ENCODE peak calls at places on chromosomes 7 and 10, in ten cellular contexts. W is fibroblast of lung; L is mammary epithelial cell; K is transverse colon; B is nephron progenitor cell; C is hepatocyte; R is A549; D is lung; X is fibroblast of the aortic adventitia; Y is activated CD8-positive, alpha-beta T cell treated with anti-CD3 and anti-CD28 coated beads for 36 hours. J is an unnamed sample.

GRCh38 chr7:80542398-80542797 is 30.5 kb upstream of the GNAT3 start:
- DNase-seq in W (peak), L (peak), K (no peak), B (no peak), C (no peak), R (peak), D (no peak), X (peak), Y (no peak), J (no peak)

GRCh38 chr10:5596611-5597341 is 69.6 kb downstream of the ASB13 start:
- DNase-seq in W (no peak), L (peak), K (no peak), B (no peak), C (no peak), R (no peak), D (no peak), X (no peak), Y (no peak), J (no peak)

GRCh38 chr7:2151235-2151634 is 81.5 kb downstream of the MAD1L1 start:
- DNase-seq in W (no peak), L (no peak), K (no peak), B (no peak), C (no peak), R (no peak), D (no peak), X (no peak), Y (no peak), J (no peak)

GRCh38 chr10:132162021-132162531 is 24.7 kb upstream of the DPYSL4 start:
- DNase-seq in W (no peak), L (no peak), K (no peak), B (no peak), C (no peak), R (no peak), D (no peak), X (no peak), Y (peak), J (no peak)

GRCh38 chr7:135964791-135965190 is 12.4 kb downstream of the MTPN start:
- DNase-seq in W (peak), L (no peak), K (no peak), B (no peak), C (no peak), R (no peak), D (no peak), X (peak), Y (no peak), J (no peak)

GRCh38 chr10:6647811-6648526 is 67.9 kb upstream of the PRKCQ start:
- DNase-seq in W (peak), L (peak), K (peak), B (peak), C (peak), R (peak), D (peak), X (no peak), Y (peak), J (peak)

GRCh38 chr7:80134536-80135305 is at the start of gene GNAI1:
- DNase-seq in W (peak), L (peak), K (peak), B (peak), C (peak), R (peak), D (peak), X (peak), Y (peak), J (peak)

GRCh38 chr7:91247497-91247896 is 16.7 kb upstream of the FZD1 start:
- DNase-seq in W (no peak), L (no peak), K (no peak), B (no peak), C (no peak), R (no peak), D (no peak), X (no peak), Y (no peak), J (no peak)

GRCh38 chr10:15571570-15571969 is 148.2 kb downstream of the ITGA8 start:
- DNase-seq in W (peak), L (no peak), K (no peak), B (no peak), C (peak), R (no peak), D (no peak), X (peak), Y (no peak), J (no peak)

GRCh38 chr10:131354380-131354779 is 42.9 kb upstream of the TCERG1L start:
- DNase-seq in W (no peak), L (no peak), K (no peak), B (peak), C (peak), R (no peak), D (no peak), X (no peak), Y (peak), J (no peak)

GRCh38 chr7:105826143-105826542 is 50.3 kb downstream of the ATXN7L1 start:
- DNase-seq in W (peak), L (no peak), K (no peak), B (no peak), C (no peak), R (no peak), D (no peak), X (peak), Y (no peak), J (no peak)

GRCh38 chr10:97510686-97511085 is 12.0 kb downstream of the UBTD1 start:
- DNase-seq in W (no peak), L (no peak), K (no peak), B (no peak), C (no peak), R (no peak), D (no peak), X (no peak), Y (no peak), J (no peak)

GRCh38 chr10:132396495-132397035 is 435 bp upstream of the PWWP2B start:
- DNase-seq in W (peak), L (no peak), K (peak), B (peak), C (peak), R (no peak), D (peak), X (no peak), Y (peak), J (peak)

GRCh38 chr10:22615101-22615500 is 99.3 kb downstream of the PIP4K2A start:
- DNase-seq in W (no peak), L (no peak), K (no peak), B (no peak), C (no peak), R (no peak), D (no peak), X (no peak), Y (no peak), J (no peak)

GRCh38 chr10:22988581-22989360 is 60.9 kb downstream of the ARMC3 start:
- DNase-seq in W (peak), L (peak), K (peak), B (peak), C (peak), R (peak), D (peak), X (peak), Y (peak), J (peak)

GRCh38 chr7:119452401-119452800 is 820.6 kb upstream of the KCND2 start:
- DNase-seq in W (no peak), L (no peak), K (no peak), B (no peak), C (no peak), R (no peak), D (no peak), X (no peak), Y (no peak), J (no peak)

GRCh38 chr10:77801474-77802238 is 124.9 kb downstream of the DLG5 start:
- DNase-seq in W (peak), L (peak), K (no peak), B (no peak), C (no peak), R (no peak), D (no peak), X (peak), Y (peak), J (no peak)

GRCh38 chr7:106926892-106927291 is 61.8 kb downstream of the PIK3CG start:
- DNase-seq in W (no peak), L (no peak), K (no peak), B (no peak), C (no peak), R (no peak), D (no peak), X (no peak), Y (no peak), J (no peak)

GRCh38 chr7:44277851-44278250 is 47.5 kb downstream of the CAMK2B start:
- DNase-seq in W (peak), L (no peak), K (peak), B (peak), C (no peak), R (no peak), D (no peak), X (peak), Y (no peak), J (no peak)

GRCh38 chr7:44958645-44959344 is 20.0 kb downstream of the MYO1G start:
- DNase-seq in W (no peak), L (no peak), K (no peak), B (no peak), C (no peak), R (no peak), D (no peak), X (no peak), Y (no peak), J (no peak)

GRCh38 chr7:12715372-12716133 is 28.1 kb downstream of the ARL4A start:
- DNase-seq in W (peak), L (peak), K (peak), B (peak), C (peak), R (peak), D (peak), X (peak), Y (peak), J (peak)

GRCh38 chr7:35975851-35976454 is 175.1 kb downstream of the SEPTIN7 start:
- DNase-seq in W (peak), L (peak), K (peak), B (peak), C (peak), R (no peak), D (peak), X (peak), Y (peak), J (peak)

GRCh38 chr10:21260793-21261149 is 264.7 kb downstream of the SKIDA1 start:
- DNase-seq in W (peak), L (no peak), K (no peak), B (no peak), C (no peak), R (no peak), D (no peak), X (peak), Y (no peak), J (no peak)

GRCh38 chr10:121974019-121974534 is 940 bp downstream of the NSMCE4A start:
- DNase-seq in W (no peak), L (no peak), K (no peak), B (no peak), C (no peak), R (no peak), D (no peak), X (no peak), Y (no peak), J (no peak)

GRCh38 chr10:121978511-121978910 is 3.5 kb upstream of the NSMCE4A start:
- DNase-seq in W (no peak), L (no peak), K (no peak), B (no peak), C (no peak), R (no peak), D (peak), X (no peak), Y (no peak), J (no peak)

GRCh38 chr10:121976607-121977006 is 1.6 kb upstream of the NSMCE4A start:
- DNase-seq in W (no peak), L (no peak), K (no peak), B (no peak), C (no peak), R (no peak), D (no peak), X (no peak), Y (no peak), J (no peak)

GRCh38 chr10:121974535-121975294 is at the start of gene NSMCE4A:
- DNase-seq in W (peak), L (peak), K (peak), B (peak), C (peak), R (peak), D (peak), X (peak), Y (peak), J (peak)

DNA sequence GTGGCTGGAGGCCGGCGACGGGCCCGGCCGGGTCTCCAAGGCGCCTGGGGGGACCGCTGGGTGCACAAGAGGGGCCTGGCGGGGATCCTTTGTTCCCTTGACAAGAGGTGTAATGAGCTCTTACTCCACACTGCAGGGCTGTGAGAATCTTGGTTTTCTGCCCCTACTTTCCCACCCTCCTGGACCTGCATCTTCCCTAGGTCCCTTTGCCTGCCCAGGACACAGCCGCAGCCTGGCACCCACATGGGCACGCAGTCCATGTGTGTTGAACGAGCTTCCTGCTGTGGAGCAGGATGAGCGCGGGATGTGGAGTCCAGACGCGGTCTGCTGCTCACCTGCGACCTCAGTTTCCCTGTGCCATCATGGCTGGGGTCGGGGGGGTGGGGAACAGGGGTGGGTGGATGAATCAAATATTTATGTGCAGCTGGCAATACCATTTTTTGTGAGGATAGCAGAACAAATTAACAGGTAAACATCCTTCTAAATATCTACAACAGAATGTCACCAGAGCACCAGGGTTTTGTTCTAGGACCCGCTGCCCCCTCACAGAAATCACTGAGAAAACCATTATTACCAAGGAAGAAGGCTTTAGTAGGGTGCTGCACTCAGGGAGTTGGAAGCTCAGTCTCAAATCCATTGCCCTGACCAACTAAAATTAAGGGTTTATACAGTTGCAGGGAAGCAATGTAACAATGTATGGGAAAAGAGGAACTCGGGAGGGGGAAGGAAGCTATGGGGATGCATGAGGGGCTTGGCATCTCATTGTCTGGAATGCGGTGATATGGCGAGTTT is 474 bp upstream of the NSMCE4A start:
- DNase-seq in W (no peak), L (no peak), K (no peak), B (no peak), C (no peak), R (no peak), D (no peak), X (no peak), Y (no peak), J (no peak)
- TF ChIP-seq CTCF in W (no peak), L (no peak), K (no peak), B (peak), C (peak), R (no peak), D (no peak), X (peak), Y (no peak), J (no peak)

GRCh38 chr10:86645111-86645445 is 9.3 kb upstream of the OPN4 start:
- DNase-seq in W (no peak), L (no peak), K (no peak), B (no peak), C (no peak), R (no peak), D (no peak), X (no peak), Y (no peak), J (no peak)

GRCh38 chr10:86644412-86645110 is 9.8 kb upstream of the OPN4 start:
- DNase-seq in W (peak), L (peak), K (no peak), B (no peak), C (no peak), R (no peak), D (no peak), X (peak), Y (peak), J (no peak)

GRCh38 chr10:86646532-86646931 is 7.8 kb upstream of the OPN4 start:
- DNase-seq in W (no peak), L (no peak), K (no peak), B (no peak), C (no peak), R (no peak), D (no peak), X (no peak), Y (no peak), J (no peak)

GRCh38 chr10:86642021-86642420 is 12.3 kb upstream of the OPN4 start:
- DNase-seq in W (no peak), L (no peak), K (no peak), B (no peak), C (no peak), R (no peak), D (no peak), X (no peak), Y (no peak), J (no peak)

GRCh38 chr10:86642499-86642898 is 11.8 kb upstream of the OPN4 start:
- DNase-seq in W (peak), L (peak), K (no peak), B (no peak), C (no peak), R (peak), D (no peak), X (peak), Y (no peak), J (no peak)
- TF ChIP-seq CTCF in W (no peak), L (no peak), K (no peak), B (no peak), C (no peak), R (no peak), D (no peak), X (no peak), Y (no peak), J (no peak)

DNA sequence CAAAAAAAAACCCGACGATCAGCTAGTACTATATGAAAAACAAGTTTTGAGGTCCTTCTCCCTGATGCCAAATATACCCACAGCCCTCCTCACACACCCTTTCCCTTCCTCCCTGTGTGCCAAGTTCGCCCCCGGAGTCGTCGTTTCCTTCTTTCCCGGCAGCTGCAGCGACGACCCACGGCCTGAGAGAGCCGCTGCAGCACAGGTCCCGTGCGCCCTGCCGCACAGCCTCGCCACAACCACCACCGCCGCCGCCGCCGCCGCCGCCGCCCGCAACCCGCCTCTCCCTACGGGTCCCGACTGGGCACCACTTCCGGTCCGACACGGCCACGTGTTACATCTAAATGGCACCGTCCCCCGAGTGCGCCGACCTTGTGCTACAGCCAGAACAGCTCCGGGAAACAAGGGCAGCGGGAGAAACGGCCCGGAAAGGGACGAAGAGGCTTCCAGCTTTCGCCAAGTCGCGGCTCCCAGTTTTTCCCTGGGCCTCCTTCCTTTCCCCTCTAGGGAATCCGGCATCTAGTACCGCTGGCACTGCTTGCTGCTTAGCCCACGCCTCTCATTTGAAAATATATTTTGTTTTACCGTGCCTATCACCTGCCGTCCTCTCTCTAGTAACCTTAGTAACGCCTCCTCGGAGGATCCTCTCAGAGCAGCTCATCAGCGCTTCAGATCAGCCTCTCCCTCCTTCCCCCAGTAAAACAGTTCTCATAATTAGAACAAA is at the start of gene FRA10AC1:
- DNase-seq in W (peak), L (peak), K (peak), B (peak), C (peak), R (peak), D (peak), X (peak), Y (peak), J (peak)
- TF ChIP-seq CTCF in W (peak), L (peak), K (peak), B (peak), C (peak), R (peak), D (peak), X (peak), Y (no peak), J (no peak)

GRCh38 chr10:73167557-73168485 is at the start of the genes ECD and FAM149B1:
- DNase-seq in W (peak), L (peak), K (peak), B (peak), C (peak), R (peak), D (peak), X (peak), Y (peak), J (peak)
- TF ChIP-seq CTCF in W (no peak), L (peak), K (peak), B (no peak), C (peak), R (no peak), D (no peak), X (no peak), Y (peak), J (peak)

GRCh38 chr7:7662527-7662926 is 22.0 kb downstream of the UMAD1 start:
- DNase-seq in W (peak), L (no peak), K (no peak), B (no peak), C (no peak), R (no peak), D (no peak), X (peak), Y (no peak), J (no peak)
- TF ChIP-seq CTCF in W (peak), L (peak), K (no peak), B (peak), C (peak), R (peak), D (no peak), X (peak), Y (no peak), J (no peak)

DNA sequence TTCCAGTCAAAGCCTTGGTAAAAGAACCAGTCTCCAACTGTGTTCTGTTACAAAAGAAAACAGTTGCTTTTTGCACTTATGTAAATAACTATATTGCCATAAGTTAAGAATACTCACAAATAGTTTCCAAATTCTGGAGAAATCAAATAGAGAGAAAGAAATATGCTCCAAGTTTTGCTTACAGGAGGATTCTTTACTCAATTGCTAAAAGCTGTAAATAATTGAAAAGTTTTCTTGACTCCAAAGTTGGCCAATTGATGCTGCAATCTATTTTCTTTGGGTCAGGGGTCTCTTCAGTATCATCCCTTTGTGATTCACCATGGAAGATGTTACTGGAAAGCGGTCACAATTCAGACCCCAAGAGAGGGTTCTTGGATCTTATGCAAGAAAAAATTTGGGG is 36.0 kb downstream of the NEURL1 start:
- DNase-seq in W (no peak), L (no peak), K (no peak), B (no peak), C (no peak), R (no peak), D (no peak), X (no peak), Y (no peak), J (no peak)
- TF ChIP-seq CTCF in W (no peak), L (no peak), K (no peak), B (no peak), C (no peak), R (no peak), D (no peak), X (no peak), Y (no peak), J (no peak)

GRCh38 chr10:125562737-125563136 is 120.2 kb downstream of the TEX36 start:
- DNase-seq in W (no peak), L (no peak), K (no peak), B (no peak), C (no peak), R (no peak), D (no peak), X (no peak), Y (peak), J (no peak)
- TF ChIP-seq CTCF in W (no peak), L (no peak), K (no peak), B (no peak), C (no peak), R (no peak), D (no peak), X (no peak), Y (no peak), J (no peak)

DNA sequence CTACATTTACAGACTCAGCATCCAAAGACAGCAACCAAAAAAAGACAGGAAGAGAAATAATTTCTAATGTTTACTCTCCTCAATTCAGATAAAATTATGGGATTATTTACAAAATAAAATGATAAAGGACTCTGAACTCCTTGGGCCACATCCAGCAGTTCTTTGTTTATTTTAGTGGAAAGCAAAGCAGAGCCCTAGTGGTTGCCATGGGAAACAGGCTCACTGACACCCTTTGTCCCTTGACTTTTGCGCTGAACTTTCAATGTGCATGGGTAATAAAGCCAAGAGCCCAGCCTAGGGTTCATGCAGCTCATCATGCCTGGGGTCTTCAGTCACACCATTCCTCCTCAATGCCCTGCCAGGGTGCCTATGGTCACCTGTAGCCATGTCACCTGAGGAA is 442.6 kb upstream of the IGFBP3 start:
- DNase-seq in W (no peak), L (no peak), K (no peak), B (no peak), C (peak), R (no peak), D (no peak), X (no peak), Y (no peak), J (no peak)
- TF ChIP-seq CTCF in W (peak), L (no peak), K (no peak), B (peak), C (peak), R (no peak), D (no peak), X (peak), Y (no peak), J (peak)